ENCODE peak calls at places on chromosomes 11 and 22, in eight cellular contexts. R is choroid plexus epithelial cell, T is bronchial epithelial cell, E is colonic mucosa, Q is Peyer's patch, J is A549, A is cardiac fibroblast, G is epithelial cell of esophagus. Z is an unnamed sample.

GRCh38 chr11:104547996-104548661 is 350.1 kb downstream of the CASP12 start:
- DNase-seq in G (peak; percentile 84), T (peak; percentile 89), A (peak; percentile 60), Q (no peak), R (peak; percentile 58), J (no peak), E (no peak), Z (no peak)

GRCh38 chr11:122032317-122032716 is 83.7 kb downstream of the BLID start:
- DNase-seq in G (no peak), J (no peak), T (no peak), R (no peak), A (peak; percentile 79), E (no peak), Q (no peak), Z (peak; percentile 99)

GRCh38 chr11:100151944-100152343 is 535.1 kb upstream of the ARHGAP42 start:
- DNase-seq in A (no peak), J (no peak), T (peak; percentile 22), Q (no peak), G (peak; percentile 43), E (no peak), R (peak; percentile 13), Z (no peak)

GRCh38 chr22:45473626-45474237 is 29.0 kb upstream of the FBLN1 start:
- DNase-seq in R (peak; percentile 32), T (no peak), A (no peak), Q (no peak), G (no peak), J (no peak), E (no peak), Z (no peak)

GRCh38 chr22:21857501-21857914 is 9.9 kb downstream of the MAPK1 start:
- DNase-seq in R (peak; percentile 38), A (peak; percentile 18), J (no peak), G (no peak), Q (no peak), E (no peak), T (no peak), Z (no peak)

GRCh38 chr11:130269544-130269943 is 45.2 kb downstream of the ZBTB44 start:
- DNase-seq in J (no peak), A (no peak), Q (no peak), G (no peak), E (no peak), T (no peak), R (no peak), Z (peak; percentile 31)

GRCh38 chr11:66978229-66978628 is 3.1 kb downstream of the C11orf86 start:
- DNase-seq in Q (no peak), A (no peak), G (no peak), E (no peak), J (no peak), T (no peak), R (no peak), Z (no peak)

GRCh38 chr11:61679301-61679700 is 890 bp upstream of the DAGLA start:
- DNase-seq in G (no peak), A (no peak), T (no peak), J (no peak), R (peak; percentile 12), Q (no peak), E (no peak), Z (no peak)

GRCh38 chr11:75667831-75668507 is 869 bp downstream of the MAP6 start:
- DNase-seq in J (peak; percentile 35), A (peak; percentile 38), G (peak; percentile 28), R (peak; percentile 33), Q (no peak), E (peak; percentile 22), T (peak; percentile 13), Z (peak; percentile 40)

GRCh38 chr22:19626042-19626560 is 88.2 kb upstream of the SEPTIN5 start:
- DNase-seq in E (no peak), R (no peak), A (no peak), G (no peak), Q (peak; percentile 27), T (no peak), J (no peak), Z (no peak)

GRCh38 chr11:35566885-35567284 is 41.5 kb upstream of the PAMR1 start:
- DNase-seq in J (no peak), T (no peak), E (no peak), A (no peak), R (no peak), Q (no peak), G (no peak), Z (no peak)

GRCh38 chr11:28621648-28622215 is 513.5 kb downstream of the METTL15 start:
- DNase-seq in R (peak; percentile 67), A (peak; percentile 60), Q (no peak), T (no peak), G (no peak), E (no peak), J (no peak), Z (peak; percentile 76)
- H3K4me3 ChIP-seq in R (peak overlapping the region; percentile 23), A (no peak overlapping the region), Q (no peak overlapping the region), T (no peak overlapping the region), G (no peak overlapping the region), E (no peak overlapping the region), J (no peak overlapping the region), Z (peak overlapping the region; percentile 52)

GRCh38 chr11:120756931-120757330 is 245.4 kb downstream of the GRIK4 start:
- DNase-seq in A (no peak), E (no peak), Q (no peak), T (no peak), G (no peak), J (no peak), R (no peak), Z (no peak)
- TF ChIP-seq CTCF in A (no peak), E (no peak), Q (no peak), T (no peak), G (no peak), J (no peak), R (no peak), Z (no peak)

DNA sequence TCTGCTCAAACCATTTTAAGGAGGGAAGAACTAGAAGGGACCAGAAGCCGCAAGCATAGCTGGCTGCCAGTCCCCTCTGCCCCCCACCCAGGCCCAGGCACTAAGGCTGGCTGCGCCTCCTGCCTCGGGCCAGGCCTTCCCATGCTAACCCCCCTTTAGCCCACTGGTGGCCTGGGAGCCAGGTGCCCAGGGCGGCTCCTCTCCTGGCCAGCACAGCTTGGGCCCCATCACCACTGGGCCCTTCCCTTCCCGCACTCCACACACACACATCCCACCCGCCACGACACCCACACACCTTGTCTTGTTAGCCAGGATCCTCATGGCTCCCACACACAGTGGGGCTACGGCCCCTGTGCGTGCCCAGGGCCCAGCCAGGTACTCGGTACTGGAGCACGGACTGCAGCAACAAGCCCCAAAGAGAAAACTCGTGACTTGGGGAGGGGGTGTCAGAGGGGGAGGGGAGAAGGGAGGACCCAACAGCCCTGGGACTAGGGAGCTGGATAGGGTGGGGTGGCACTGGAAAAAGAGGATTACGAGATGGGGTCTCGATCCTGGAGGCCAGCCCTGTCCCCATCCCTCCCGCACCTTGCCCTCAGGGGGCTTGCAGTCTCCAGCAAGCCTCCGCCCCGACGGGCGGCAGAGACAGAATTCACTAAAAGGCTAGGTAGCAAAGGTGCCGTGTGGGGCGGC is 16.0 kb downstream of the BCL9L start:
- DNase-seq in J (no peak), T (no peak), E (no peak), A (no peak), G (no peak), Q (no peak), R (no peak), Z (no peak)
- H3K4me3 ChIP-seq in J (peak overlapping the region; percentile 52), T (peak overlapping the region; percentile 8), E (peak overlapping the region; percentile 17), A (peak overlapping the region; percentile 50), G (peak overlapping the region; percentile 33), Q (peak overlapping the region; percentile 32), R (peak overlapping the region; percentile 52), Z (peak overlapping the region; percentile 63)

GRCh38 chr11:113473983-113474361 is 1.2 kb downstream of the DRD2 start:
- DNase-seq in G (no peak), T (no peak), A (no peak), J (no peak), Q (no peak), E (no peak), R (no peak), Z (peak; percentile 1)

GRCh38 chr11:113476553-113476952 is 1.4 kb upstream of the DRD2 start:
- DNase-seq in Q (no peak), A (no peak), J (no peak), G (no peak), R (no peak), T (no peak), E (no peak), Z (no peak)

GRCh38 chr11:113474362-113475159 is 637 bp downstream of the DRD2 start:
- DNase-seq in E (peak; percentile 79), T (peak; percentile 64), R (peak; percentile 83), A (peak; percentile 76), G (peak; percentile 87), J (peak; percentile 28), Q (peak; percentile 72), Z (peak; percentile 77)

GRCh38 chr11:113475160-113475761 is at the start of gene DRD2:
- DNase-seq in J (no peak), T (no peak), R (peak; percentile 21), A (no peak), Q (no peak), G (peak; percentile 35), E (no peak), Z (no peak)

GRCh38 chr11:113477321-113477720 is 2.1 kb upstream of the DRD2 start:
- DNase-seq in G (no peak), R (peak; percentile 4), E (no peak), J (no peak), Q (no peak), T (no peak), A (no peak), Z (no peak)
- TF ChIP-seq CTCF in G (peak; percentile 15), R (no peak), E (no peak), J (no peak), Q (no peak), T (no peak), A (no peak), Z (no peak)

DNA sequence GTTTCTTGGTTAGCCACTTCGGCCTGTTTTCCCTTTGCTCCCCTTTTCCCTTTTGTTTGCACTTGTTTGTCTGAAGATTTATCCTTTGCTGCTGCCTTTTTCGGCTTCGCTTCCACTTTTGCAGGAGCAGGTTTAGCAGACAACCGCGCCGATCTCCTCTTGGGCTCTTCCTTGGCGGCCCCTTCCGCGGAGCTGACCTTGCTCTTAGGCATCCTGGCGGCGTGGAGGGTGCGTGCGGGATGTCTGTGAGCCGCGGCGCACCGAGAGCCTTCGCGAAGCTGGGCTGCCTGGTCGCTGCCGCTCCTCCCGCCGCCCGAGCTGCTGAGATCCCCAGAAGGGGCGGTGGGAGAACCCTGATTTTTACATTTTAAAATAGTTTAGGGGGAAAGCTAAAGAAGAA is 105.3 kb upstream of the RRM1 start:
- DNase-seq in G (no peak), R (no peak), A (no peak), J (no peak), Q (peak; percentile 51), T (no peak), E (no peak), Z (no peak)
- H3K4me3 ChIP-seq in G (no peak overlapping the region), R (peak overlapping the region; percentile 25), A (no peak overlapping the region), J (no peak overlapping the region), Q (no peak overlapping the region), T (no peak overlapping the region), E (no peak overlapping the region), Z (no peak overlapping the region)

GRCh38 chr11:68857037-68857586 is 15.4 kb upstream of the CPT1A start:
- DNase-seq in R (no peak), Q (no peak), T (no peak), G (no peak), J (no peak), E (no peak), A (no peak), Z (no peak)
- TF ChIP-seq CTCF in R (no peak), Q (no peak), T (no peak), G (no peak), J (peak; percentile 27), E (no peak), A (no peak), Z (no peak)